ENCODE peak calls at places on chromosomes 16 and 17, in ten cellular contexts. One of them, this sample, is unnamed.

GRCh38 chr16:58866935-58867334 is 132.8 kb upstream of the GOT2 start:
- DNase-seq in HFFc6: no peak
- DNase-seq in amniotic stem cell: no peak
- DNase-seq in Ammon's horn: no peak
- DNase-seq in HFF-Myc: no peak
- DNase-seq in AG09309: no peak
- DNase-seq in mucosa of gallbladder: no peak
- DNase-seq in NCI-H2029 treated with DMSO at 0.1 percent for 48 hours: no peak
- DNase-seq in OCI-LY7: no peak
- DNase-seq in activated CD8-positive, alpha-beta memory T cell treated with anti-CD3 and anti-CD28 coated beads for 4 hours: no peak
- DNase-seq in this sample: no peak

GRCh38 chr16:27315333-27316037 is 1.7 kb downstream of the IL4R start:
- DNase-seq in OCI-LY7: peak; percentile 61
- DNase-seq in HFFc6: peak; percentile 55
- DNase-seq in NCI-H2029 treated with DMSO at 0.1 percent for 48 hours: no peak
- DNase-seq in Ammon's horn: no peak
- DNase-seq in HFF-Myc: no peak
- DNase-seq in activated CD8-positive, alpha-beta memory T cell treated with anti-CD3 and anti-CD28 coated beads for 4 hours: no peak
- DNase-seq in amniotic stem cell: no peak
- DNase-seq in mucosa of gallbladder: no peak
- DNase-seq in AG09309: peak; percentile 39
- DNase-seq in this sample: no peak

GRCh38 chr17:45436625-45437460 is 4.2 kb upstream of the ARHGAP27 start:
- DNase-seq in mucosa of gallbladder: no peak
- DNase-seq in Ammon's horn: no peak
- DNase-seq in HFFc6: no peak
- DNase-seq in activated CD8-positive, alpha-beta memory T cell treated with anti-CD3 and anti-CD28 coated beads for 4 hours: no peak
- DNase-seq in HFF-Myc: no peak
- DNase-seq in NCI-H2029 treated with DMSO at 0.1 percent for 48 hours: no peak
- DNase-seq in AG09309: no peak
- DNase-seq in OCI-LY7: no peak
- DNase-seq in amniotic stem cell: no peak
- DNase-seq in this sample: no peak

GRCh38 chr17:17812211-17813054 is 24.4 kb downstream of the SREBF1 start:
- DNase-seq in HFFc6: peak; percentile 15
- DNase-seq in activated CD8-positive, alpha-beta memory T cell treated with anti-CD3 and anti-CD28 coated beads for 4 hours: no peak
- DNase-seq in AG09309: no peak
- DNase-seq in mucosa of gallbladder: peak; percentile 60
- DNase-seq in OCI-LY7: peak; percentile 60
- DNase-seq in NCI-H2029 treated with DMSO at 0.1 percent for 48 hours: no peak
- DNase-seq in amniotic stem cell: no peak
- DNase-seq in Ammon's horn: peak; percentile 63
- DNase-seq in HFF-Myc: no peak
- DNase-seq in this sample: no peak

GRCh38 chr17:78172284-78173024 is 4.1 kb downstream of the SYNGR2 start:
- DNase-seq in amniotic stem cell: no peak
- DNase-seq in OCI-LY7: peak; percentile 48
- DNase-seq in Ammon's horn: no peak
- DNase-seq in AG09309: no peak
- DNase-seq in mucosa of gallbladder: peak; percentile 64
- DNase-seq in HFF-Myc: no peak
- DNase-seq in activated CD8-positive, alpha-beta memory T cell treated with anti-CD3 and anti-CD28 coated beads for 4 hours: no peak
- DNase-seq in NCI-H2029 treated with DMSO at 0.1 percent for 48 hours: no peak
- DNase-seq in HFFc6: no peak
- DNase-seq in this sample: no peak

GRCh38 chr17:34246872-34247271 is 8.2 kb upstream of the CCL2 start:
- DNase-seq in HFF-Myc: no peak
- DNase-seq in mucosa of gallbladder: no peak
- DNase-seq in AG09309: no peak
- DNase-seq in HFFc6: no peak
- DNase-seq in OCI-LY7: no peak
- DNase-seq in NCI-H2029 treated with DMSO at 0.1 percent for 48 hours: no peak
- DNase-seq in amniotic stem cell: no peak
- DNase-seq in activated CD8-positive, alpha-beta memory T cell treated with anti-CD3 and anti-CD28 coated beads for 4 hours: no peak
- DNase-seq in Ammon's horn: no peak
- DNase-seq in this sample: no peak

GRCh38 chr17:5468075-5468473 is 708 bp downstream of the DHX33 start:
- DNase-seq in Ammon's horn: no peak
- DNase-seq in OCI-LY7: peak; percentile 27
- DNase-seq in amniotic stem cell: no peak
- DNase-seq in NCI-H2029 treated with DMSO at 0.1 percent for 48 hours: no peak
- DNase-seq in AG09309: no peak
- DNase-seq in activated CD8-positive, alpha-beta memory T cell treated with anti-CD3 and anti-CD28 coated beads for 4 hours: no peak
- DNase-seq in HFF-Myc: no peak
- DNase-seq in mucosa of gallbladder: no peak
- DNase-seq in HFFc6: no peak
- DNase-seq in this sample: no peak

GRCh38 chr17:61805399-61805798 is 57.9 kb downstream of the BRIP1 start:
- DNase-seq in NCI-H2029 treated with DMSO at 0.1 percent for 48 hours: no peak
- DNase-seq in Ammon's horn: no peak
- DNase-seq in mucosa of gallbladder: no peak
- DNase-seq in activated CD8-positive, alpha-beta memory T cell treated with anti-CD3 and anti-CD28 coated beads for 4 hours: no peak
- DNase-seq in HFF-Myc: no peak
- DNase-seq in AG09309: no peak
- DNase-seq in amniotic stem cell: peak; percentile 48
- DNase-seq in OCI-LY7: no peak
- DNase-seq in HFFc6: peak; percentile 73
- DNase-seq in this sample: no peak

GRCh38 chr17:69725125-69725524 is 310.6 kb downstream of the MAP2K6 start:
- DNase-seq in Ammon's horn: no peak
- DNase-seq in amniotic stem cell: no peak
- DNase-seq in HFFc6: no peak
- DNase-seq in mucosa of gallbladder: no peak
- DNase-seq in OCI-LY7: peak; percentile 12
- DNase-seq in activated CD8-positive, alpha-beta memory T cell treated with anti-CD3 and anti-CD28 coated beads for 4 hours: no peak
- DNase-seq in NCI-H2029 treated with DMSO at 0.1 percent for 48 hours: no peak
- DNase-seq in AG09309: no peak
- DNase-seq in HFF-Myc: no peak
- DNase-seq in this sample: no peak

GRCh38 chr17:77566151-77566550 is 392.4 kb upstream of the TNRC6C start:
- DNase-seq in Ammon's horn: no peak
- DNase-seq in activated CD8-positive, alpha-beta memory T cell treated with anti-CD3 and anti-CD28 coated beads for 4 hours: no peak
- DNase-seq in HFF-Myc: no peak
- DNase-seq in HFFc6: no peak
- DNase-seq in mucosa of gallbladder: no peak
- DNase-seq in NCI-H2029 treated with DMSO at 0.1 percent for 48 hours: no peak
- DNase-seq in OCI-LY7: peak; percentile 15
- DNase-seq in amniotic stem cell: no peak
- DNase-seq in AG09309: no peak
- DNase-seq in this sample: no peak

GRCh38 chr17:15511142-15511541 is 43.7 kb upstream of the CDRT4 start:
- DNase-seq in Ammon's horn: no peak
- DNase-seq in OCI-LY7: no peak
- DNase-seq in HFF-Myc: no peak
- DNase-seq in AG09309: no peak
- DNase-seq in amniotic stem cell: no peak
- DNase-seq in NCI-H2029 treated with DMSO at 0.1 percent for 48 hours: no peak
- DNase-seq in HFFc6: no peak
- DNase-seq in mucosa of gallbladder: no peak
- DNase-seq in activated CD8-positive, alpha-beta memory T cell treated with anti-CD3 and anti-CD28 coated beads for 4 hours: no peak
- DNase-seq in this sample: no peak

GRCh38 chr17:81684442-81684911 is 666 bp downstream of the HGS start:
- DNase-seq in NCI-H2029 treated with DMSO at 0.1 percent for 48 hours: no peak
- DNase-seq in mucosa of gallbladder: no peak
- DNase-seq in Ammon's horn: no peak
- DNase-seq in amniotic stem cell: peak; percentile 62
- DNase-seq in OCI-LY7: peak; percentile 27
- DNase-seq in HFFc6: peak; percentile 80
- DNase-seq in HFF-Myc: no peak
- DNase-seq in AG09309: no peak
- DNase-seq in activated CD8-positive, alpha-beta memory T cell treated with anti-CD3 and anti-CD28 coated beads for 4 hours: no peak
- DNase-seq in this sample: no peak

GRCh38 chr17:927611-928461 is 51.7 kb downstream of the NXN start:
- DNase-seq in amniotic stem cell: peak; percentile 65
- DNase-seq in Ammon's horn: no peak
- DNase-seq in mucosa of gallbladder: no peak
- DNase-seq in activated CD8-positive, alpha-beta memory T cell treated with anti-CD3 and anti-CD28 coated beads for 4 hours: no peak
- DNase-seq in HFFc6: peak; percentile 95
- DNase-seq in OCI-LY7: no peak
- DNase-seq in AG09309: peak; percentile 99
- DNase-seq in HFF-Myc: no peak
- DNase-seq in NCI-H2029 treated with DMSO at 0.1 percent for 48 hours: no peak
- DNase-seq in this sample: no peak

GRCh38 chr17:81334419-81334896 is 39.4 kb upstream of the SLC38A10 start:
- DNase-seq in OCI-LY7: no peak
- DNase-seq in AG09309: no peak
- DNase-seq in HFFc6: no peak
- DNase-seq in mucosa of gallbladder: no peak
- DNase-seq in NCI-H2029 treated with DMSO at 0.1 percent for 48 hours: no peak
- DNase-seq in Ammon's horn: no peak
- DNase-seq in activated CD8-positive, alpha-beta memory T cell treated with anti-CD3 and anti-CD28 coated beads for 4 hours: no peak
- DNase-seq in HFF-Myc: no peak
- DNase-seq in amniotic stem cell: no peak
- DNase-seq in this sample: no peak

GRCh38 chr17:40530988-40531971 is 29.9 kb upstream of the TNS4 start:
- DNase-seq in mucosa of gallbladder: no peak
- DNase-seq in HFF-Myc: no peak
- DNase-seq in amniotic stem cell: no peak
- DNase-seq in NCI-H2029 treated with DMSO at 0.1 percent for 48 hours: no peak
- DNase-seq in OCI-LY7: peak; percentile 32
- DNase-seq in activated CD8-positive, alpha-beta memory T cell treated with anti-CD3 and anti-CD28 coated beads for 4 hours: peak; percentile 67
- DNase-seq in AG09309: no peak
- DNase-seq in Ammon's horn: no peak
- DNase-seq in HFFc6: no peak
- DNase-seq in this sample: no peak

GRCh38 chr16:88897696-88898425 is 31.4 kb upstream of the PABPN1L start:
- DNase-seq in HFFc6: no peak
- DNase-seq in NCI-H2029 treated with DMSO at 0.1 percent for 48 hours: no peak
- DNase-seq in amniotic stem cell: no peak
- DNase-seq in HFF-Myc: no peak
- DNase-seq in AG09309: no peak
- DNase-seq in activated CD8-positive, alpha-beta memory T cell treated with anti-CD3 and anti-CD28 coated beads for 4 hours: no peak
- DNase-seq in Ammon's horn: no peak
- DNase-seq in OCI-LY7: no peak
- DNase-seq in mucosa of gallbladder: no peak
- DNase-seq in this sample: no peak

This sample was measured in esophagus squamous epithelium.